ENCODE peak calls at places on chromosome 5, in four cellular contexts. P is GM06990, U is lower leg skin, H is WTC11. B is an unnamed sample.

GRCh38 chr5:9663891-9664290 is 33.7 kb upstream of the TAS2R1 start:
- DNase-seq in P (no peak), U (no peak), H (no peak), B (no peak)

GRCh38 chr5:66408561-66408960 is 187.6 kb upstream of the MAST4 start:
- DNase-seq in P (no peak), U (no peak), H (no peak), B (no peak)

GRCh38 chr5:132224721-132225120 is 2.9 kb downstream of the P4HA2 start:
- DNase-seq in P (no peak), U (peak), H (no peak), B (no peak)

GRCh38 chr5:132225165-132226032 is 2.3 kb downstream of the P4HA2 start:
- DNase-seq in P (no peak), U (peak), H (no peak), B (peak)

GRCh38 chr5:109656829-109657228 is 32.9 kb upstream of the MAN2A1 start:
- DNase-seq in P (no peak), U (peak), H (no peak), B (no peak)

GRCh38 chr5:548256-548655 is 24.0 kb upstream of the SLC9A3 start:
- DNase-seq in P (no peak), U (no peak), H (peak), B (no peak)

GRCh38 chr5:175383350-175383749 is 60.6 kb downstream of the DRD1 start:
- DNase-seq in P (no peak), U (no peak), H (no peak), B (no peak)

GRCh38 chr5:51202161-51202560 is 181.1 kb upstream of the ISL1 start:
- DNase-seq in P (no peak), U (no peak), H (no peak), B (no peak)

GRCh38 chr5:133939668-133940067 is 28.8 kb downstream of the C5orf15 start:
- DNase-seq in P (no peak), U (no peak), H (no peak), B (no peak)

GRCh38 chr5:78627766-78628165 is 20.8 kb downstream of the LHFPL2 start:
- DNase-seq in P (no peak), U (no peak), H (no peak), B (no peak)

GRCh38 chr5:83777856-83778255 is 57.2 kb upstream of the HAPLN1 start:
- DNase-seq in P (no peak), U (no peak), H (no peak), B (no peak)

GRCh38 chr5:133203317-133204305 is 151.8 kb downstream of the HSPA4 start:
- DNase-seq in P (no peak), U (no peak), H (no peak), B (no peak)

GRCh38 chr5:83368835-83369234 is 102.7 kb upstream of the VCAN start:
- DNase-seq in P (peak), U (no peak), H (no peak), B (no peak)

GRCh38 chr5:431711-432050 is 11.3 kb upstream of the EXOC3 start:
- DNase-seq in P (no peak), U (no peak), H (no peak), B (no peak)

GRCh38 chr5:175922192-175922885 is 45.8 kb downstream of the THOC3 start:
- DNase-seq in P (no peak), U (no peak), H (no peak), B (no peak)

GRCh38 chr5:156615901-156616300 is 234.2 kb upstream of the PPP1R2B start:
- DNase-seq in P (no peak), U (no peak), H (no peak), B (no peak)
- TF ChIP-seq CTCF in P (no peak), U (no peak), H (no peak), B (no peak)

GRCh38 chr5:59661306-59661705 is 232.2 kb downstream of the PDE4D start:
- DNase-seq in P (no peak), U (no peak), H (no peak), B (no peak)

GRCh38 chr5:59661939-59662615 is 231.4 kb downstream of the PDE4D start:
- DNase-seq in P (peak), U (no peak), H (no peak), B (no peak)

GRCh38 chr5:59665086-59665831 is 228.3 kb downstream of the PDE4D start:
- DNase-seq in P (no peak), U (no peak), H (no peak), B (no peak)

GRCh38 chr5:59660737-59661136 is 232.8 kb downstream of the PDE4D start:
- DNase-seq in P (peak), U (no peak), H (no peak), B (no peak)

DNA sequence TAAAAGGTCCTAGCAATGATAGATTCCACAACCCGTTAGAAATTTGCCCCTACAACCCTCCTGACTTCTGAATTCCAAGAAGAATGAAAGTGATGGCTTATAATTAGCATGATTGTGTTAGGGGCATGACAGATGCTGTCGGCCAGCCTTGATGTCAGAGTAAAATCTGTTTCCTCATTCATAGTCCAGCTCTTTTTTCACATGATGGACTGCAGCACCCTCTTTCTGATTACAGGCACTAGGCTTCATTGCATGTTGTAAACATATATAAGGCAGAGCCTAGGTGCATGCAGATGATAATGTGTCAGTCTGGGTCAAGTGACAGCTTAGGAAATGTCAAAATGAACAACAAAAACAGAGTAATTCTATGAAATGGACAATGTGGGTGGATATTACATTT is 226.8 kb downstream of the PDE4D start:
- DNase-seq in P (no peak), U (no peak), H (no peak), B (no peak)
- TF ChIP-seq CTCF in P (no peak), U (no peak), H (no peak), B (no peak)

DNA sequence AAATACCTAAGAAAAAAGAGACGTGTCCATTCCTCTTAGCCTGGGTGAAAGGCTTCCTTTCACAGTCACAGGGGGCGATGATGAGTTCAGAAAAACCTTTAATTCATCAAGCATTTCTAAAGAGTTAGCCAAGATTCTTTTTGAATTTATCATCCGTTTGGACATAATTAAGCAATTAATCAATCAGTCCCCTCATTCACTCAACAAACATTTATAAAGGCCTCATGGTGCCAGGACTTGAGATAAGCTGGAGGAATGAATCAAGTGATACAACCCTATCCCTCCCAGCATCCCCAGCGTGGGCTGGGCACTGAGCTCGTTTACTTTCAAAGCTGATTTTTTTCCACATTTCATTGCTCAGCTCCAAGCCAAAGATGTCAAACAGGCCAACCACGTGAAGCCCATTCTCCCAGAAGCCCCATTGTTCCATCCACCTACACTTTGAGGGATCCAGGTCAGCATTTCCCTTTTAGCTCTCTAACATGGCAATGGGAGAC is 140.5 kb downstream of the SLIT3 start:
- DNase-seq in P (no peak), U (peak), H (no peak), B (no peak)
- TF ChIP-seq CTCF in P (no peak), U (no peak), H (peak), B (no peak)

GRCh38 chr5:112634166-112634565 is 103.5 kb upstream of the APC start:
- DNase-seq in P (no peak), U (no peak), H (no peak), B (no peak)

GRCh38 chr5:112626079-112626478 is 111.6 kb upstream of the APC start:
- DNase-seq in P (no peak), U (no peak), H (no peak), B (no peak)

GRCh38 chr5:112628219-112628618 is 109.5 kb upstream of the APC start:
- DNase-seq in P (no peak), U (no peak), H (no peak), B (no peak)

GRCh38 chr5:112626715-112627114 is 111.0 kb upstream of the APC start:
- DNase-seq in P (no peak), U (no peak), H (no peak), B (no peak)

DNA sequence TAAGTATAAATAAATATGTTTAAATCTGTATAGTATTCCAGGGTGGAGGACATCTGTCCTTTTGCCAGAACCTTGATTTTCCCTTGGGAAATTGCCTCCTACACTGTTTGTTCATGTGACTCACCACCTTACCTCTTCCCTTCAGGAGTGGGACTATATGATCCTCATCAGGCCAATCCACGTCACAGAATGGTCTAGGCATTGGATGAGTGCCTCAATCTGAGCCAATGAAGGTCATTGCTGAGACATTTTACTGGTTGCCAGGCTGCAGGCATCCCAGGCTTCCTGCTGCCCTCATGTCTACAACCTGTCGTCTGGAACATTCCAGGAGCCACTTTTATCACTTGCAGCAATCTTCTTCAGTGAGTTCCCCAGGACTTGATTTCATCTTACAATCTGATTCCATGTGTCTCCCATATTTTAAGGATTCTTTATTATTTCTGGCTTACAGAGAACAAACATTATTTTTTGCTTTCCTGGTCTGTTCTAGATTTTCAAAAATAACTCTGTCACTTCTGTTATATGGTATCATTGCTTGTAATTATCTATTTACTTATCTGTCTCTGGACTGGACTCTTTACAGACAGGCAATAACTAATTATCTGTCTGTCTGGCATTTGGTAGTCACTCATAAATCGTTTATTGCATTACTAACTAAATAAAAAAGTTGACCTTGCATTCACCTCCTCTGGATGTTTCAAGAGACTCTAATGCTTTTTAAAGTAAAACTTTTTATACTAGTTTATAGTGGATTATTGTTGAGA is 107.3 kb upstream of the APC start:
- DNase-seq in P (no peak), U (no peak), H (no peak), B (no peak)
- TF ChIP-seq CTCF in P (no peak), U (no peak), H (no peak), B (no peak)

DNA sequence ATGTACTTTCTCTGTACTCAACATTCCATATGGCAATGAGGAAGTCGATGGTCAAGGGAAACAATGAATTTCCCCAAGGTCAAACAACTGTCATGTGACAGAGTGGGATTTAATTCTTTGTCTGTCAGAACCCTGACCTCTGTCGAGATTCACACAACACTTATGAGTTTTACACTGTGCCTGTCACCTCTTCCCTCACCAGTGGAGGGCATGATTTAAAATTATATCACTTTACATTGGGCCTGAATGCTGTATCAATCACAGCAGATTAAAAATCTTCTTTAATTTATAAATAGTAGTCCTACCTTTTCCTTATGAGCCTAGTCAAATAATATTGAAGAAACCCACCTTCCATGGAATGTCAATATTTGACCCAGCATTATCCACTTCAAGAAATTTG is 276.7 kb downstream of the CDH10 start:
- DNase-seq in P (no peak), U (no peak), H (no peak), B (no peak)
- TF ChIP-seq CTCF in P (no peak), U (no peak), H (no peak), B (no peak)

GRCh38 chr5:36395260-36395659 is 93.6 kb upstream of the RANBP3L start:
- DNase-seq in P (no peak), U (no peak), H (no peak), B (no peak)
- TF ChIP-seq CTCF in P (no peak), U (no peak), H (no peak), B (no peak)

GRCh38 chr5:77431286-77431685 is 60.8 kb downstream of the WDR41 start:
- DNase-seq in P (no peak), U (no peak), H (no peak), B (no peak)

GRCh38 chr5:77438057-77438456 is 54.1 kb downstream of the WDR41 start:
- DNase-seq in P (no peak), U (no peak), H (no peak), B (no peak)

GRCh38 chr5:77431719-77432118 is 60.4 kb downstream of the WDR41 start:
- DNase-seq in P (no peak), U (no peak), H (no peak), B (no peak)

DNA sequence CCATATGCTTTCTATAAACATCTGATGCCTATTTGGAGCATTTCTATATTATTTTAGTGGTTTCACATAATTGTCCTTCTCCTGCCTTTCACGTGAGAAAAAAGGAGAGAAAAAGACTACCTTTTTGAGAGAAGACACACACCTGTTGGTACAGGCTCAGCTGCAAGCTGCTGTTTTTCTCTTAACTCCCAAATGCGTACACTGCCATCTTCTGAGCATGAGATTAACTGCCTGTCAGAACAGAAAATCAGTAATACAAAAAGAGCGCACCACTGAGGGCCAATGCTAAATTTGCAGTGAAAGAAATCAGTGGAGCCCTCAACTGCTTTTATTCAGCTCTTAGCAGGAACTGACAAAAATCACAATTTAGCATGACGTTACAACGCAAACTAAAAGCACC is 54.9 kb downstream of the WDR41 start:
- DNase-seq in P (no peak), U (no peak), H (no peak), B (no peak)
- TF ChIP-seq CTCF in P (no peak), U (no peak), H (no peak), B (no peak)

B was measured in stomach.